ENCODE peak calls at places on chromosome 9, in four cellular contexts. N is psoas muscle; U is CD4-positive, CD25-positive, alpha-beta regulatory T cell; B is right lobe of liver. E is an unnamed sample. For H3K36me3 and H3K4me1, the result is how much of the 10 kb centered on the place peaks cover.

GRCh38 chr9:13942695-13943094 is 371.2 kb downstream of the NFIB start:
- DNase-seq in N (peak), U (no peak), B (no peak), E (no peak)

GRCh38 chr9:6467006-6467625 is 54.1 kb downstream of the UHRF2 start:
- DNase-seq in N (no peak), U (no peak), B (no peak), E (no peak)

GRCh38 chr9:72149231-72149975 is at the start of gene GDA:
- DNase-seq in N (no peak), U (no peak), B (peak), E (peak)

GRCh38 chr9:5321058-5321457 is 16.5 kb upstream of the RLN2 start:
- DNase-seq in N (no peak), U (peak), B (no peak), E (no peak)

GRCh38 chr9:102461441-102461840 is 533.7 kb upstream of the CYLC2 start:
- DNase-seq in N (no peak), U (no peak), B (no peak), E (no peak)

GRCh38 chr9:72292874-72293607 is 72.0 kb downstream of the ZFAND5 start:
- DNase-seq in N (no peak), U (peak), B (no peak), E (peak)

GRCh38 chr9:2567922-2568321 is 53.7 kb upstream of the VLDLR start:
- DNase-seq in N (no peak), U (no peak), B (no peak), E (no peak)

GRCh38 chr9:110797611-110798010 is 129.0 kb downstream of the MUSK start:
- DNase-seq in N (no peak), U (no peak), B (no peak), E (no peak)

GRCh38 chr9:419571-420156 is 205.0 kb downstream of the DOCK8 start:
- DNase-seq in N (no peak), U (no peak), B (no peak), E (peak)

GRCh38 chr9:133677126-133678010 is 41.2 kb downstream of the DBH start:
- DNase-seq in N (no peak), U (peak), B (no peak), E (no peak)

GRCh38 chr9:95857896-95858295 is 17.6 kb upstream of the ERCC6L2 start:
- DNase-seq in N (no peak), U (no peak), B (no peak), E (no peak)

GRCh38 chr9:124820606-124821246 is 32.5 kb upstream of the WDR38 start:
- DNase-seq in N (no peak), U (no peak), B (no peak), E (no peak)

GRCh38 chr9:38142201-38142600 is 73.2 kb upstream of the SHB start:
- DNase-seq in N (no peak), U (no peak), B (no peak), E (no peak)

GRCh38 chr9:125460883-125461475 is 199.4 kb downstream of the GAPVD1 start:
- DNase-seq in N (no peak), U (no peak), B (peak), E (no peak)

GRCh38 chr9:104868687-104869404 is 59.1 kb downstream of the ABCA1 start:
- DNase-seq in N (peak), U (no peak), B (peak), E (peak)

GRCh38 chr9:122780026-122780425 is 8.7 kb upstream of the OR5C1 start:
- DNase-seq in N (no peak), U (no peak), B (no peak), E (no peak)

GRCh38 chr9:18542837-18543405 is 69.0 kb downstream of the ADAMTSL1 start:
- DNase-seq in N (no peak), U (no peak), B (no peak), E (no peak)

GRCh38 chr9:36136277-36136893 is at the start of gene GLIPR2:
- DNase-seq in N (peak), U (peak), B (peak), E (peak)

GRCh38 chr9:13823021-13823420 is 490.9 kb downstream of the NFIB start:
- DNase-seq in N (no peak), U (no peak), B (no peak), E (no peak)

GRCh38 chr9:124348363-124348762 is 66.9 kb downstream of the PSMB7 start:
- DNase-seq in N (no peak), U (no peak), B (no peak), E (no peak)

GRCh38 chr9:109868222-109868621 is 88.2 kb downstream of the PALM2AKAP2 start:
- DNase-seq in N (no peak), U (no peak), B (no peak), E (peak)

GRCh38 chr9:10612649-10613398 is at the start of gene PTPRD:
- DNase-seq in N (no peak), U (peak), B (no peak), E (peak)

GRCh38 chr9:109317311-109317978 is 3.4 kb downstream of the EPB41L4B start:
- DNase-seq in N (no peak), U (no peak), B (no peak), E (no peak)

GRCh38 chr9:106954974-106955850 is 92.2 kb downstream of the ZNF462 start:
- DNase-seq in N (no peak), U (no peak), B (no peak), E (no peak)

GRCh38 chr9:98903938-98904560 is 39.7 kb upstream of the COL15A1 start:
- DNase-seq in N (no peak), U (no peak), B (no peak), E (no peak)
- H3K36me3 ChIP-seq in N (under half), U (under half), B (under half), E (under half)

GRCh38 chr9:92564479-92564878 is 28.7 kb upstream of the ECM2 start:
- DNase-seq in N (no peak), U (no peak), B (no peak), E (no peak)
- H3K27ac ChIP-seq in N (no peak), U (no peak), B (no peak), E (no peak)

GRCh38 chr9:22144226-22144625 is 135.1 kb upstream of the CDKN2B start:
- DNase-seq in N (no peak), U (no peak), B (no peak), E (no peak)
- H3K4me1 ChIP-seq in N (under half), U (under half), B (under half), E (under half)

GRCh38 chr9:131578778-131579504 is 33.6 kb downstream of the PRRT1B start:
- DNase-seq in N (no peak), U (peak), B (peak), E (peak)
- H3K36me3 ChIP-seq in N (half or more), U (under half), B (under half), E (under half)

DNA sequence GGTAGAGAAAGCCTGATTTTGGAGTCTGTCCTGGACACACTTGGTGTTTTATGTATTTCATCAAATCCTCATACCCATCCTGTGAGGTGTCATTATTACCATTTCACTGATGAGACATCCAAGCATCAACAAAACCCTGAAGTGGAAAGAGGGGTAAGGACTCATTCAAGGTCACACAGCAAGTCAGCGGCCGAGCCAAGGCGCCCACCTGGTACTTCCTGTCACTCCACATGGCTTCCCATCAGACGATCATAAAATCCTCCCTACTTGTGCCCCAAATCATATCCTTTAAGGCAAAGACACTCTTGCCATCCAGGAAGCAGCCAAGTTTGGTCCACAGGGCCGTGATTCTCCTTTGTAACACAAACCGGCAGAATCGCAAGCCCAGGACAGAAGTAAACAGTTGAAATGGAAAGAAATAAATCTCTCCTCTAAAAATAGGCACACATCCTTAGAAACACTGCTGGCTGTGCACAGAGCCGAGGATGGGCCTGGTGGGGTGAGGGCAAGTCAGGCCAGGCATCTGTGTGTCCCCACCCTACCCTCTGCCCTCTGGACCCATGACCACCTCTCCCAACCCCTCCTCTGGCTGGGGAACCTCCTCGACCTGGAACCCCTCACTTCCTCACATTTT is 30.4 kb downstream of the TMOD1 start:
- DNase-seq in N (no peak), U (no peak), B (no peak), E (no peak)
- H3K27ac ChIP-seq in N (peak), U (no peak), B (no peak), E (no peak)

GRCh38 chr9:135905380-135906282 is 1.7 kb downstream of the CAMSAP1 start:
- DNase-seq in N (no peak), U (peak), B (peak), E (no peak)
- H3K4me1 ChIP-seq in N (half or more), U (under half), B (under half), E (under half)

E was measured in testis.